ENCODE peak calls at places on chromosomes 6 and 20, in four cellular contexts. M, Y, K and F are unnamed samples.

GRCh38 chr6:75143186-75143585 is 62.7 kb downstream of the COL12A1 start:
- DNase-seq in M (no peak), Y (peak), K (no peak), F (no peak)

GRCh38 chr6:47852727-47853126 is 70.9 kb downstream of the OPN5 start:
- DNase-seq in M (no peak), Y (no peak), K (no peak), F (no peak)

GRCh38 chr6:158867381-158868121 is 48.4 kb upstream of the EZR start:
- DNase-seq in M (no peak), K (no peak), Y (no peak), F (no peak)

GRCh38 chr6:31908791-31909190 is 6.9 kb upstream of the ZBTB12 start:
- DNase-seq in K (no peak), M (no peak), Y (peak), F (no peak)

GRCh38 chr20:46621492-46621891 is 29.8 kb downstream of the SLC13A3 start:
- DNase-seq in K (no peak), M (no peak), Y (peak), F (no peak)

GRCh38 chr6:112348891-112349736 is 2.0 kb downstream of the RFPL4B start:
- DNase-seq in M (no peak), Y (no peak), K (no peak), F (no peak)

GRCh38 chr6:31416394-31417014 is 13.1 kb downstream of the MICA start:
- DNase-seq in K (no peak), Y (no peak), M (no peak), F (no peak)

GRCh38 chr6:11439017-11439420 is 98.5 kb upstream of the TMEM170B start:
- DNase-seq in K (no peak), Y (no peak), M (no peak), F (no peak)

GRCh38 chr20:29497261-29497671 is 1760.2 kb upstream of the DEFB115 start:
- DNase-seq in Y (no peak), K (no peak), M (no peak), F (no peak)

GRCh38 chr6:15981956-15982355 is 146.9 kb upstream of the MYLIP start:
- DNase-seq in M (no peak), K (no peak), Y (no peak), F (no peak)
- H4K5ac ChIP-seq in M (no peak), K (no peak), Y (no peak), F (no peak)

DNA sequence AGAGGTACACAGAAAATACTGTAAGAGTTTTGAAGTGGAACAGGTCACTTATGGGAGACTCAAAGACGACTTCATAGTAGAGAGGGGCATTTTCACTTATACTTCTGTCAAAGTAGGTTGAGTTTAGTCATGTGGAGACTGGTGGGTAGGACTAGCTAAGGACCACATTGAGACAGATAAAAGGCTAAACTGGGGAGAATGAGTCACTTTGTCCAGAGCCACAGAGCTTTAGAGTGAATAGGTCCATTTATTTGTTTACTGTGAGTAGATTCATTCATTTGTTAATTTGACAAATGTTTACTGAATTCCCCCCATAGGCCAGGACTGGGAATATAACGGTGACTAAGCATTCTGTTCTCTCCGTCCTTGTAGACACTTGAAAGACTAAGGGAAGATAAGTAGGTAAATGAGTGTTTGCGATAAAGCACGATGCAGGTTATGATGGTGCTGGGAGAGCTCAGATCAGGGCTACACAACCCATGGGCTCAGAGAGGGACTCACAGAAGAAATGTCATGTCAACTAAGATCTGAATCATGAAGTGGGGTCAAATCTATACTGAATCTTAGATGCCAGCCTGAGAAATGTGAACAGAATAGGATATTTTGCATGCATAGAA is 699.6 kb upstream of the ID4 start:
- DNase-seq in Y (no peak), K (no peak), M (peak), F (peak)
- H4K5ac ChIP-seq in Y (no peak), K (no peak), M (no peak), F (no peak)

GRCh38 chr20:59835057-59835447 is 98.4 kb downstream of the SYCP2 start:
- DNase-seq in Y (no peak), M (no peak), K (no peak), F (peak)
- H4K5ac ChIP-seq in Y (no peak), M (no peak), K (no peak), F (no peak)

GRCh38 chr6:46218457-46218856 is 47.7 kb upstream of the ENPP5 start:
- DNase-seq in M (no peak), K (no peak), Y (no peak), F (no peak)
- H4K5ac ChIP-seq in M (no peak), K (no peak), Y (no peak), F (no peak)

GRCh38 chr6:166632731-166633130 is 5.7 kb upstream of the RPS6KA2 start:
- DNase-seq in Y (no peak), M (no peak), K (no peak), F (no peak)
- H4K5ac ChIP-seq in Y (no peak), M (no peak), K (no peak), F (no peak)

GRCh38 chr6:111215134-111215533 is 127.8 kb downstream of the SLC16A10 start:
- DNase-seq in M (no peak), Y (no peak), K (no peak), F (no peak)
- H4K5ac ChIP-seq in M (no peak), Y (no peak), K (no peak), F (no peak)

GRCh38 chr6:38708483-38708882 is 5.5 kb upstream of the GLO1 start:
- DNase-seq in M (no peak), Y (no peak), K (no peak), F (no peak)

GRCh38 chr6:38703949-38704348 is 1.0 kb upstream of the GLO1 start:
- DNase-seq in Y (no peak), K (no peak), M (no peak), F (no peak)

GRCh38 chr6:38702471-38703397 is at the start of gene GLO1:
- DNase-seq in K (peak), Y (peak), M (peak), F (peak)

GRCh38 chr6:38701551-38701950 is 1.4 kb downstream of the GLO1 start:
- DNase-seq in M (no peak), Y (no peak), K (no peak), F (no peak)

DNA sequence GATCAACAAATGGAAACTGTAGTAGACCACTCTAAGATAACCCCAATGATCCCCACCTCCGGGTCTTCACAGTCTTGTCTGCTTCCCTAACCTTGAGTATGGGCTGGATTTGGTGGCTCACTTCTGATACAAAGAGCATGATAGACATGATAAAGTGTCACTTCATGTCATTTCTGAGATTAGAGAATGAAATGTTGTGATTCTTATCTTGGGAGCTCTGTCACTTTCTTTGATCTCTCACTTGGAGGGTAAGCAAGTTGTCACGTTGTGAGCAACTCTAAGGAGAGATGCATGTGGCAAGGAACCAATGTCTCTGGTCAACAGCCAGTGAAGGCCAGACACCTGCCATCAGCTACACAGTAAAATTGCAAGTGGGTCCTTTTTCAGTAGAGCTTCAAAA is 3.0 kb upstream of the GLO1 start:
- DNase-seq in Y (no peak), M (no peak), K (no peak), F (no peak)
- H4K5ac ChIP-seq in Y (no peak), M (no peak), K (no peak), F (no peak)

DNA sequence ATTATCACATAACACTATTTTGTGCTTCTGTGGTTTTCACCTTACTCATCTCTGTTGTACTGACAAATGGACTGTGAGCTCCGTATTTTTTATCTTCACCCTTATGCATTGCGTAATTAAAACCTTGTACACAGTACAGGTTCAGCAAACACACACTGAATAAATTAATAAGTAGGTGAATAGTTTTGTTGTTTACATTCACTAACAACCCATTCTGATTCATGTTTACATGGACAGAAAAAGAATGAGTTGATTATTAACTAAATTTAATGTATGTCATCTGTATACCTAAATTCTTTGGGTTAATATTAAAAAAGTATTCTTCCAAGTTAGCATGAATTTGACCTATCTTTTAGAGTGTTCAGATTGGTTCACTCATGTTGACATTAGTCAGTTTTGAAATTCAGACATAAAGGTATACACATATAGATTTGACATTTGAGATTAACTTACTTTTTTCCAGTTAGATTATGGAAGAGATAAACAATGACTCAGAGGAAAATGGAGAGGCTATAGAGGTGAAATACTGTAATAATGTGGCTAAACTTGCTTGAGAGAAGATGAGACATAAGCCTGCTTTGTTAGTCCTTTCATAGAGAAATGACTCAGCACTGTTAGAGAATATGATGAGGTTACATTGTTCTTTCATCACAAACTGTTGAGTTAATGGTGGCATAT is 541.7 kb upstream of the FLRT3 start:
- DNase-seq in M (no peak), K (no peak), Y (peak), F (no peak)
- H4K5ac ChIP-seq in M (no peak), K (no peak), Y (no peak), F (no peak)